ENCODE peak calls at places on chromosomes 12 and 14, in four cellular contexts. G, Q, F and I are unnamed samples.

GRCh38 chr12:1528791-1529190 is 65.6 kb downstream of the FBXL14 start:
- DNase-seq in G (no peak), Q (no peak), F (no peak), I (no peak)

GRCh38 chr14:105092124-105092911 is 27.1 kb upstream of the GPR132 start:
- DNase-seq in G (peak), Q (peak), F (no peak), I (peak)

GRCh38 chr14:68638817-68639517 is 153.9 kb downstream of the ZFP36L1 start:
- DNase-seq in G (peak), Q (peak), F (no peak), I (no peak)

GRCh38 chr14:97978336-97978735 is 1181.2 kb downstream of the VRK1 start:
- DNase-seq in G (peak), Q (peak), F (peak), I (peak)

GRCh38 chr12:26461799-26462198 is 266.4 kb downstream of the SSPN start:
- DNase-seq in G (no peak), Q (no peak), F (no peak), I (no peak)

GRCh38 chr12:119666226-119666808 is 1.6 kb upstream of the PRKAB1 start:
- DNase-seq in G (no peak), Q (no peak), F (no peak), I (no peak)

GRCh38 chr12:130362060-130362459 is 24.4 kb downstream of the PIWIL1 start:
- DNase-seq in G (no peak), Q (no peak), F (no peak), I (no peak)

GRCh38 chr14:96989293-96989692 is 192.1 kb downstream of the VRK1 start:
- DNase-seq in G (no peak), Q (no peak), F (no peak), I (no peak)

GRCh38 chr14:75063013-75063412 is 811 bp downstream of the ACYP1 start:
- DNase-seq in G (no peak), Q (no peak), F (no peak), I (no peak)

GRCh38 chr12:99087278-99087677 is 442.2 kb downstream of the APAF1 start:
- DNase-seq in G (no peak), Q (no peak), F (no peak), I (no peak)

GRCh38 chr12:111100003-111100402 is 179.6 kb upstream of the MYL2 start:
- DNase-seq in G (no peak), Q (no peak), F (no peak), I (no peak)

GRCh38 chr14:44204061-44204815 is 302.8 kb downstream of the FSCB start:
- DNase-seq in G (no peak), Q (no peak), F (no peak), I (no peak)

GRCh38 chr14:100834441-100835277 is 8.7 kb downstream of the MEG3 start:
- DNase-seq in G (no peak), Q (no peak), F (no peak), I (no peak)

GRCh38 chr14:30768791-30769190 is 105.6 kb upstream of the COCH start:
- DNase-seq in G (no peak), Q (no peak), F (no peak), I (no peak)

GRCh38 chr14:60922050-60922449 is 58.8 kb downstream of the TRMT5 start:
- DNase-seq in G (no peak), Q (no peak), F (no peak), I (no peak)

GRCh38 chr14:66638688-66639087 is 130.7 kb downstream of the GPHN start:
- DNase-seq in G (no peak), Q (no peak), F (no peak), I (no peak)

DNA sequence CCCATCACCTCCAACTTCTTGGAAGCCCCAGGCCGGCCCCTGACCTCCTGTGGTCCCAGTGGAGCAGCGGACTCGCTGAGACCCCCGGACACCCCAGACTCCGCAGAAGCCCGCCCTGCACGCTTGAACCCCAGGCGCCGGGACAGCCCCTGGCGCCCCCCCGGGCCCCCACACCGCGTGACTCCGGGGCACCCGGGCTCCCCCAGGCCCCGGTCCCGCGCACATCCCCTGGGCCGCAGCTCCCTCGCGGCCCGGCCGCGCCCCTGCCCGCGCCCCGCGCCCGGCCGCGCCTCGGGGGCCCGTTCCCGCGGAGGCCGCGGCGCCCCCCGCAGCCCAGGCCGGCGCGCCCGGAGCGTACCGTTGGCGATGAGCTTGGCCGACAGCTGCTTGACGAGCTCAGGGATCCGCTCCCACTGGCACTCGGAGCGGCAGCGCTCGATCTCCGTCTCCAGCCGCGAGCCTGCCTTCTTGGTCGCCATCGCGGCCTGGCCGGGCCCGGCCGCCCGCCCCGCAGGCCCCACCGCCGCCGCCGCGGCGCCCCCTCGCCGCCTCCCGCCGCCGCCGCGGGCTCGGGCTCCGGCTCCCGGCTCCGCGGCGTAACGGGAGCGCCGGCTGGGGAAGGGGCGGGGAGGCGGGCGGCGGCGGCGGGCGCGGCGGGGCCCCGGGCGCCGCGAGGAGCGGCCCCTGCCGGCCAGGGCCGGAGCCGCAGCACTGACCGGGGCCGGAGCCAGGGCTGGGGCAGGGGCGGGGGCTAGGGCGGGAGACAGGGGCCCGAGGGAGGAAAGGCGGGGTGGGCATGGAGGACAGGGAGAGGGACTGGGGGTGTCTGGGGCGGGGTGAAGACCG is at the start of gene TTC7B:
- DNase-seq in G (no peak), Q (no peak), F (no peak), I (no peak)
- TF ChIP-seq CTCF in G (peak), Q (no peak), F (no peak), I (no peak)

GRCh38 chr12:81543621-81544139 is 215.5 kb downstream of the PPFIA2 start:
- DNase-seq in G (no peak), Q (no peak), F (no peak), I (no peak)
- H3K4me3 ChIP-seq in G (no peak), Q (no peak), F (no peak), I (no peak)

GRCh38 chr14:89291351-89291940 is 125.6 kb downstream of the FOXN3 start:
- DNase-seq in G (no peak), Q (no peak), F (no peak), I (no peak)

GRCh38 chr14:89290813-89291212 is 126.2 kb downstream of the FOXN3 start:
- DNase-seq in G (no peak), Q (no peak), F (no peak), I (no peak)

GRCh38 chr14:89294060-89294459 is 123.0 kb downstream of the FOXN3 start:
- DNase-seq in G (no peak), Q (no peak), F (no peak), I (no peak)

GRCh38 chr14:89293349-89293916 is 123.6 kb downstream of the FOXN3 start:
- DNase-seq in G (no peak), Q (no peak), F (no peak), I (no peak)

DNA sequence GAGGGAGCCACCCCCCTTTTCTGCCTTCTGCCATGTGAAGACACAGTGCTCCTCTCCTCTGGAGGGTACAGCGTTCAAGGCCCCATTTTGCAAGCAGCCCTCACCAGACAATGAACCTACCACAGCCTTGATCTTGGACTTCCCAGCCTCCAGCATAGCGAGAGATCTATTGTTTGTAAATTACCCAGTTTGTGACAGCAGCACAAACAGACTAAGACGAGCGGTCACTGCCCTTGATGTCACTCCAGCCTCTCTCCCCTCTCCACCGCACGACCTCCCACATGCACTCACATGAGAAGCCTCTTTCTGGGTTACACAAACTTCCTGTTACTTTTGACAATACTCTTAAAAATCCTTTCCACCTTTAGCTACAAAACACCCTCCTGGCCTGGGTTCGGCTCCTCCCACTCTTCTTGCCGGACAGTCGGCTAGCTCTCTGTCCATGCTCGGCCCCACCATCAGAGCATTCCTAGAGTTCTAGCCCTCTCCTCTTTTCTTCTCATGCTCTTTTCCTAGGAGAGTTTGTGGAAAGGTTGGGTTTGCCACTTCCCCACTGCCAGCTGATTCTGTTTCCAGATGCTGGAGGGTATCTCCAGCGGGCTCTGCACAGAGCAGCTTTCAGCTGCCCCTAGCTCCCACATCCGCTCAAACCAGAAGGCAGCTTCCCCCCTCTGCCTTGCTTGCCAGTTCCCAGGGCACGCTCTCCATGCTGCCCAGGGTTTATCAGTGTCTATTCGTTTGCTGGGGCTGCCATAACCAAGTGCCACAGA is 124.3 kb downstream of the FOXN3 start:
- DNase-seq in G (no peak), Q (no peak), F (no peak), I (no peak)
- TF ChIP-seq CTCF in G (no peak), Q (no peak), F (no peak), I (no peak)

DNA sequence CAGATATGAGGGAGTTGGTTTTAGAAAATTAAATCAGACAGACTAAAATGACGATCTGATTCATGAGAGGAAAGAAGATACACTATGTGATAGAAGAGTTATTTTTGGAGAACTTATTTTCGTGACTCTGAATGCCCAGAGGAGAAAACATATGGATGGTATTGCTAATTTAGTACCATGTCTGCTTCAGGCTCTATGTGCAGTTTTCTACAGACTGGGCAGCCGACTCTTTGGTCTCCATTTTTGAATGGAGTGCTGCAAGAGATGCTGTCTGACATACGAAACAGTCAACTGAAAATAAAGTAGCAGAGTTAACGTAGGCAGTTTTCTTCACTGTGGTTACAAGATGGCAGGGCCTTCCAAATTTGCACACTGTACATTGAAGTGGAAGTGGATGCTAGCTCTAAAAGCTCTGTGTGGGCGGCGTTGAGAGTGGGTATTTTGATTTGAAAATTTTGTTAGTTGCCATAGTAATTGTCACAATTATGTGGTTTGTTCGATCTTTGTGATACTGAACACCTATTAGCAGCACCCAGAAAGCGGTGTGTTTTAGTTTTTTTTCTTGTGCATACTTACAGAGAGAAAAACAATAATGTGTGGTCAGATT is 154.8 kb upstream of the ATP2B1 start:
- DNase-seq in G (no peak), Q (no peak), F (no peak), I (no peak)
- H3K4me3 ChIP-seq in G (peak), Q (no peak), F (no peak), I (no peak)

GRCh38 chr12:14366211-14366762 is 805 bp downstream of the ATF7IP start:
- DNase-seq in G (no peak), Q (no peak), F (no peak), I (no peak)
- TF ChIP-seq CTCF in G (no peak), Q (no peak), F (no peak), I (peak)

GRCh38 chr14:23547924-23548323 is 3.6 kb downstream of the ZFHX2 start:
- DNase-seq in G (no peak), Q (no peak), F (no peak), I (no peak)

GRCh38 chr14:23543403-23543802 is 8.2 kb downstream of the ZFHX2 start:
- DNase-seq in G (no peak), Q (no peak), F (no peak), I (no peak)

GRCh38 chr14:23546450-23547035 is 5.0 kb downstream of the ZFHX2 start:
- DNase-seq in G (no peak), Q (no peak), F (no peak), I (no peak)

GRCh38 chr14:23544511-23545447 is 6.8 kb downstream of the ZFHX2 start:
- DNase-seq in G (no peak), Q (peak), F (peak), I (no peak)

DNA sequence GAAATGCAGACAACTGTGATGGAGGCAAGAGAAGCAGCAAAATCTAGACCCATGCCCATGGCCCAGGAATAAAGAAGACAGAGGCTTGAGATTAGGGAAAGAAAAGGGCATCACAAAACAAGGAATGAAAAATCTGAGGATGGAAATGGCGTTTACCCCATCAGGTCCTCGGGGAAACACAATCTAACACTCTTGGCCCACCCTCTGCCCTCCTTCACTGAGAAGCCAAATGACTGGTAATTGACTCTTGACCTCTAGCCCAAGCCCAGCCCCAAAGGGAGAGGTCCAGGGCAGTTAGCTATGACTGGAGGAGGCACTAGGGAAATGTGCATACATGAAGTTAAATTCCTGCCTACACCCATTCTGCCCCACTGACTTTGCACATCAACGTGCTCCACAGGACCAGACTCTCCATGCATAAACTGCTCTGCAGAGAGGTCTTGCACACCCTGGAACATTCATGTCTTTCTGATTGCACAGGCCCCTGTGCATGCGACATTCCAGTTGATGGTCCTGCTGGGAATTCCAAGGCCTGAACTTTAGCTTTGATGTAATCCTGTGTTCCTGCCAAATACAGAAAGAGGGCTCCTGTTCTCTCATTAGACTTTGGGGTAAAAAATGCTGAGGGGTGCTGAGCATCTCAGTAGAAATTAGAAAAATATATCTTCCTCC is 5.7 kb downstream of the ZFHX2 start:
- DNase-seq in G (no peak), Q (no peak), F (no peak), I (no peak)
- H3K4me3 ChIP-seq in G (no peak), Q (no peak), F (no peak), I (no peak)